ENCODE peak calls at places on chromosomes 13 and 19, in seven cellular contexts. D is left ventricle myocardium inferior, N is Peyer's patch, Y is tibial artery, A is body of pancreas, V is breast epithelium, L is esophagus squamous epithelium. Z is an unnamed sample.

GRCh38 chr13:33322965-33323668 is 37.6 kb upstream of the STARD13 start:
- DNase-seq in D (no peak), N (no peak), Y (no peak), A (no peak), V (no peak), L (no peak), Z (no peak)

GRCh38 chr13:110273254-110273653 is 33.7 kb downstream of the COL4A1 start:
- DNase-seq in D (no peak), N (no peak), Y (no peak), A (no peak), V (no peak), L (no peak), Z (no peak)

GRCh38 chr13:67880916-67881315 is 650.8 kb upstream of the PCDH9 start:
- DNase-seq in D (no peak), N (no peak), Y (no peak), A (no peak), V (no peak), L (no peak), Z (no peak)

GRCh38 chr13:45779901-45780300 is 71.7 kb downstream of the SIAH3 start:
- DNase-seq in D (no peak), N (no peak), Y (no peak), A (no peak), V (no peak), L (no peak), Z (no peak)

GRCh38 chr19:3047307-3048189 is 14.7 kb downstream of the TLE5 start:
- DNase-seq in D (peak), N (peak), Y (peak), A (peak), V (peak), L (no peak), Z (peak)

GRCh38 chr13:96662036-96662435 is 332.2 kb downstream of the OXGR1 start:
- DNase-seq in D (no peak), N (no peak), Y (no peak), A (no peak), V (no peak), L (no peak), Z (no peak)

GRCh38 chr19:51078104-51078503 is 4.6 kb downstream of the KLK14 start:
- DNase-seq in D (no peak), N (no peak), Y (no peak), A (no peak), V (no peak), L (no peak), Z (no peak)

GRCh38 chr13:114113961-114114360 is 18.5 kb downstream of the RASA3 start:
- DNase-seq in D (no peak), N (peak), Y (peak), A (no peak), V (no peak), L (no peak), Z (no peak)

GRCh38 chr19:55179570-55180484 is at the start of gene SYT5:
- DNase-seq in D (peak), N (peak), Y (no peak), A (peak), V (no peak), L (no peak), Z (peak)

GRCh38 chr19:16397791-16398529 is 73.3 kb downstream of the KLF2 start:
- DNase-seq in D (no peak), N (no peak), Y (no peak), A (peak), V (peak), L (no peak), Z (no peak)

GRCh38 chr19:12828494-12828893 is 5.9 kb downstream of the RTBDN start:
- DNase-seq in D (no peak), N (peak), Y (no peak), A (peak), V (no peak), L (no peak), Z (no peak)

GRCh38 chr19:48738557-48739399 is 1.6 kb downstream of the RASIP1 start:
- DNase-seq in D (peak), N (peak), Y (peak), A (peak), V (peak), L (no peak), Z (peak)

GRCh38 chr19:48739835-48740704 is at the start of gene RASIP1:
- DNase-seq in D (peak), N (no peak), Y (no peak), A (peak), V (no peak), L (no peak), Z (peak)

GRCh38 chr19:48739400-48739825 is 997 bp downstream of the RASIP1 start:
- DNase-seq in D (no peak), N (no peak), Y (no peak), A (no peak), V (no peak), L (no peak), Z (peak)

GRCh38 chr19:48740705-48741030 is 258 bp upstream of the RASIP1 start:
- DNase-seq in D (no peak), N (no peak), Y (no peak), A (peak), V (no peak), L (no peak), Z (no peak)

DNA sequence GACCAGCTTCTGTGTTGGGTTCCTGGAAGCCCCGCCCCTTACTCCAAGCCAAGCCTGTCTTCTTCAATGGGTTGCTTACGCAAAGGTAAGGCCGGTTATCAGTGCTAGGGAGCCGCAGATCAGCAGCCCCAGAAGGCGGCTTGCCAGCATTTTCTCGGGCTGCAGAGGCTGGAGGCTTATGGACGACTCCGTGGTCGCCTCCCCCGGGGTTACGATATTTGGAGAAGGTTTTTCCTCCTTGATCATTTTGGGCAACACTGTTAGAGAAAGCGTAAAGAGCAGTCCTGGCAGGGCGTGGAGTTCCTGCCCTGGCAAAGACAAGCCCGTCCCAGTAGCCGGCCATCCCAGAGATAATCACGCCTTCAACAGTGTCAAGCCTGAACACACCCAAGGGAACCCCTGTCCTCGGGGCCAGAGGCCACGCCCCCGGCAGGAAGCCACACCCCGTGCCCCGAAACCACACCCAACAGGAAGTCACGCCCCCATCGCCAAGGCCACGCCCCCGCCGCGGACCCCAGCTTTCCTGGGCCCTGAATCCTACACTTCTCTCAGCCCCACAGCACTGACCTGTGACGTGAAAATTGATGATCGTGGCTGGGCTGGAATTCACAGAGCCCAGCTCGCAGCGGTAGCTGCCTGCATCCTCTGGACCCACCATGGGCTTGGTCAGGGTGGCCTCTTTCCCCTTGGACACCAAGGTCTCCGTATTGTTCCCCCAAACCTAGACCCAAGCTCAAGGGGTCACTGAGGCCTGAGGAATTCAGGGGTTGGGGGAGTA is 1.0 kb upstream of the RASIP1 start:
- DNase-seq in D (peak), N (peak), Y (no peak), A (peak), V (no peak), L (no peak), Z (peak)
- H3K4me3 ChIP-seq in D (peak), N (no peak), Y (peak), A (no peak), V (no peak), L (no peak), Z (peak)

GRCh38 chr13:28717170-28717569 is 1.6 kb downstream of the SLC46A3 start:
- DNase-seq in D (no peak), N (no peak), Y (no peak), A (no peak), V (no peak), L (no peak), Z (no peak)

GRCh38 chr13:28719227-28719562 is 425 bp upstream of the SLC46A3 start:
- DNase-seq in D (no peak), N (no peak), Y (no peak), A (no peak), V (no peak), L (no peak), Z (no peak)

GRCh38 chr13:28718538-28719226 is at the start of gene SLC46A3:
- DNase-seq in D (peak), N (peak), Y (peak), A (peak), V (peak), L (peak), Z (peak)

GRCh38 chr13:28718186-28718537 is 608 bp downstream of the SLC46A3 start:
- DNase-seq in D (no peak), N (no peak), Y (no peak), A (no peak), V (no peak), L (no peak), Z (no peak)

GRCh38 chr13:28719656-28720055 is 886 bp upstream of the SLC46A3 start:
- DNase-seq in D (no peak), N (no peak), Y (no peak), A (no peak), V (no peak), L (no peak), Z (no peak)
- H3K27ac ChIP-seq in D (peak), N (no peak), Y (peak), A (no peak), V (no peak), L (peak), Z (no peak)

DNA sequence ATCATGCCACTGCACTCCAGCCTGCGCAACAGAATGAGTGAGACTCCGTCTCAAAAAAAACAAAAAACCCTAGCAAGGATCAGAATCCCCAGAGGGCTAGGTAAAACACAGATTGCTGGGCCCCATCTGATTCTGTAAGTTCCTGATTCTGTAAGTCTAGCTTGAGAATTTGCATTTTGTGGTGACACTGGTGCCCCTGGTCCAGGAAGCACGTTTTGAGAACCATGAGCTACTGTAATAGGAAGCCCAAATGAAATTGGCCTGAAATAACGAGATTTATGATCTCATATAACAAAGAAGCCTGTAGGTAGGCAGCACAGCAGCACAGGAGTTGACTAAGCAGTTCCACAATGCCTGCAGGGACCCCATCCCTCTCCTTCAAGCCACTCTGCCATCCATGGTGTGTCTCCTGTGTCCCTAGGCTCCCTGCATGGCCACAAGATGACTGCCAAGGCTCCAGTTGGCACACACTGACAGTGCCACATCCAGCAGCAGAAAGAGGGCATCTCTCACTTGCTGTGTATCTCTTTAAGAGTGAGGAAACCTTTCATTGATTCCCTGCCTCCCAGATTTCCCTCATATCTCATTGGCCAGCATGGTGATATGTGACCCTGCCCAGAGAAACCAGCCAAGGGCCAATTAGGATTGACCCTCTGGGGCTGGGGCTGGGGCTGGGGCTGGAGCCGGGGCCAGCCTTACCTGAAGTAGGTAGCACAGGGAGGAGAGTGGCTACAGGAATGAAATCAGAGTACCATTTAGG is 21.7 kb downstream of the SIPA1L3 start:
- DNase-seq in D (no peak), N (peak), Y (no peak), A (no peak), V (no peak), L (no peak), Z (no peak)
- H3K4me3 ChIP-seq in D (no peak), N (no peak), Y (no peak), A (no peak), V (no peak), L (no peak), Z (no peak)

DNA sequence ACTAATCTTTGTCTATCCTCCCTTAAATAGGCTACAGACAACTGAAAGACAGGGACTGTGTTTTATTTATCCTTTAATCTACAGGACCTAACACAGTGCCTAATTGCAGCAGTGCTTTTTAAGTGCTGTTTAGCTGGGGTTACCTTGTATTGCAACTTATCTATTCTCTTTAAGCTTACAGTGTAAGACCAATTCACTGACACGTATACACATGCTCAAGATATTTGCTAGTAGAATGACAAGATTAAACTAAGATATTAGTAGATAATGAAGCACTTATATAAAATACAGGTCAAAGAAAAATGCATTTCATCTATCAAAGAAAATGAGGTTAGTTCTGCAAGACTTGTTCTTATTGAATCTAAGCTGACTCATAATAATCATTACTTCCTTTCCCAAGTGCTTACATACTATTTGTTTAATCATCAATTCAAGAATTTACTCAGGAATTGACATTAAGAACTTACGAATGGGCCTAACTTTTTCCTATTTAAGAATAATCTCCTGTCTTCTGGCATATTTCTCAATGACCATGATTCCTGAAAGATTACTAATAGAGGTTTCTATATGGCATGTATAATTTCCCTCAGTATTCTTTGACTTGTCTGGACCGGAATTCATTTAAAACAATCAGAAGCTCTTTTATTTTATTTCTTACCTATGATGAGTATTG is 75.8 kb upstream of the MAB21L1 start:
- DNase-seq in D (no peak), N (no peak), Y (no peak), A (no peak), V (no peak), L (no peak), Z (no peak)
- H3K27ac ChIP-seq in D (no peak), N (no peak), Y (no peak), A (no peak), V (no peak), L (no peak), Z (no peak)

GRCh38 chr19:8490395-8490760 is 12.1 kb downstream of the PRAM1 start:
- DNase-seq in D (no peak), N (no peak), Y (no peak), A (no peak), V (no peak), L (no peak), Z (peak)
- H3K4me3 ChIP-seq in D (no peak), N (no peak), Y (no peak), A (no peak), V (peak), L (no peak), Z (no peak)

DNA sequence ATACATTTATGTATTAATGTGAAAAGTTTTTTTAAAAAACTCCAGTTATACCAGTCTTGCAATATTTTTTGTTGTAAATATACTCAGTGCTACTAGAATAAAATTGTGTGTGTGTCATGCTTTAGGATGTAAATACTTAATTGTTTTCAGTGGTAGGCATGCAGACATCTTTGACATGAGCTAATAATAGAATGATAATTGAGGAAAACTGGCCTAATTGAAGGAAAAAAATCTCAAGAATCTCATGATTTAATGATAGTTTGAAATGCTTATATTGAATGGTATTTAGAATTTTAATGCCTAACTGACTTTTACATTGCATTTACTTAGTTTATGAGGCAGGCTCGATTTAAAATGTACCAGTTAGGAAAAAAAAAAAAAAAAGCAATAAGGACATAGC is 3.2 kb upstream of the MAB21L1 start:
- DNase-seq in D (no peak), N (no peak), Y (no peak), A (no peak), V (no peak), L (no peak), Z (no peak)
- H3K27ac ChIP-seq in D (no peak), N (no peak), Y (no peak), A (no peak), V (no peak), L (no peak), Z (no peak)

GRCh38 chr13:28501547-28501946 is 6.6 kb upstream of the FLT1 start:
- DNase-seq in D (peak), N (no peak), Y (no peak), A (no peak), V (no peak), L (no peak), Z (peak)

GRCh38 chr13:28503182-28503980 is 8.5 kb upstream of the FLT1 start:
- DNase-seq in D (no peak), N (no peak), Y (no peak), A (no peak), V (no peak), L (no peak), Z (no peak)

GRCh38 chr13:28510066-28510465 is 15.1 kb upstream of the FLT1 start:
- DNase-seq in D (no peak), N (no peak), Y (no peak), A (no peak), V (no peak), L (no peak), Z (no peak)

DNA sequence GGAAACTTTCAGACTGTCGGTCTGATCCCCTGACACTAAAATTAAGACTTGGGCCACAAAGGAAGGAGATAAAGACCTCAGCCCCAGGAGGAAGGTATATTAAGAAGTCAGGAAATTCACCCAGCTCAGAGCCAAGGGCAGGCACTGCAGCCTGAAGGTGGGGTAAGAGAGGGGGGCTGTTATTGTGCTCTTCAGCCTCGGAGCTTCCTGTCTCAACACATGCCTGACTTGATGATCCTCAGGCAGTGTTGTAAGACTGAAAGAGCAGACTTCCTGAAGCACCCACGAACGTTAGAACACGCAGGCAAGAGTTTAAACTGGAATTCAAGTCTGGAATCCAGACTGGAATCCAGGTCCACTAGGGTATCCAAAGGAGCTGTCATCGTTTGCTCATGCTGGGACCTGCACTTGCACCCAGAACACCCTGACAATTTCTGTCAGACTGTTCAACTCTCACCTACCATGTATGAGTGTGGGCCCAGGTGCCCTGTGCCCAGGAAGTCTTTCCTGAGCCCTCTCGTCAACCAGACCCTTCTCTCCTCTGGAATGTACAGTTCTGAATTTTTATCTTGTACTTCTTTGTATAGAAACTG is 10.7 kb upstream of the FLT1 start:
- DNase-seq in D (no peak), N (no peak), Y (no peak), A (no peak), V (no peak), L (no peak), Z (no peak)
- H3K4me3 ChIP-seq in D (no peak), N (no peak), Y (no peak), A (no peak), V (no peak), L (no peak), Z (no peak)

DNA sequence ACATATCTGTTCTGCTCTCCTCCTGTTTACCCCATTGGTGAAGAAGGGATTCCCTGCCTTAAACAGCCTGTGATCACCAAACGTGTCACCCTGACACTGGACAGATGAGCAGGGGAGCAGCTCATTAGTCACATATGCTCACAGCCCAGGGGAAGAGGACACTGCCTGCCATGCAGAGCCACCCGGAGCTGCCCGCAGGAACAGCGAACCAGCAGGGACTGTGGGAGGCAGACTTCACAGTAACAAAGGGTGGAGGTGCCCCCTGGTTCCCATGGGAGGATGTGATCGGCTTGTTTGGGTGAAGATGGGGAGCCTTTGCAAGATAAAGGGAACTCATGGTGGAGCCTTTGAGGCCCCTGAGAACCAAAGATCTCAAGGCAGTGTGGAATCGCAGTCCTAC is 88.6 kb upstream of the FARP1 start:
- DNase-seq in D (no peak), N (no peak), Y (no peak), A (no peak), V (no peak), L (no peak), Z (no peak)
- H3K27ac ChIP-seq in D (no peak), N (no peak), Y (no peak), A (no peak), V (no peak), L (no peak), Z (no peak)

Z was measured in right cardiac atrium.